ENCODE peak calls at places on chromosomes 5 and 9, in four cellular contexts. T is kidney, V is brain microvascular endothelial cell, Z is astrocyte. M is an unnamed sample.

GRCh38 chr9:71663931-71664459 is 104.3 kb downstream of the CEMIP2 start:
- DNase-seq in T (no peak), V (no peak), Z (peak), M (no peak)

GRCh38 chr5:139878093-139878492 is 82.5 kb downstream of the PSD2 start:
- DNase-seq in T (no peak), V (no peak), Z (no peak), M (no peak)

GRCh38 chr5:179343902-179344300 is 1.4 kb downstream of the ADAMTS2 start:
- DNase-seq in T (peak), V (peak), Z (no peak), M (no peak)

GRCh38 chr5:138065102-138065501 is 18.7 kb upstream of the WNT8A start:
- DNase-seq in T (no peak), V (no peak), Z (no peak), M (no peak)

GRCh38 chr5:142817961-142818431 is 47.8 kb downstream of the ARHGAP26 start:
- DNase-seq in T (no peak), V (no peak), Z (peak), M (no peak)

GRCh38 chr9:14383296-14383695 is 69.4 kb upstream of the NFIB start:
- DNase-seq in T (no peak), V (peak), Z (peak), M (no peak)

GRCh38 chr5:39177629-39177959 is 41.8 kb downstream of the FYB1 start:
- DNase-seq in T (no peak), V (no peak), Z (no peak), M (no peak)

GRCh38 chr5:144230806-144231205 is 60.1 kb downstream of the KCTD16 start:
- DNase-seq in T (no peak), V (no peak), Z (no peak), M (no peak)

GRCh38 chr5:132001647-132002561 is 9.6 kb downstream of the ACSL6 start:
- DNase-seq in T (peak), V (peak), Z (peak), M (no peak)

GRCh38 chr5:67377651-67378050 is 181.1 kb upstream of the CD180 start:
- DNase-seq in T (peak), V (no peak), Z (no peak), M (no peak)

GRCh38 chr5:67372887-67373286 is 176.3 kb upstream of the CD180 start:
- DNase-seq in T (no peak), V (no peak), Z (no peak), M (no peak)

GRCh38 chr5:67373518-67373917 is 176.9 kb upstream of the CD180 start:
- DNase-seq in T (no peak), V (no peak), Z (no peak), M (no peak)

GRCh38 chr5:67374378-67374777 is 177.8 kb upstream of the CD180 start:
- DNase-seq in T (no peak), V (no peak), Z (no peak), M (no peak)

GRCh38 chr5:67375606-67376005 is 179.0 kb upstream of the CD180 start:
- DNase-seq in T (no peak), V (no peak), Z (no peak), M (no peak)
- TF ChIP-seq CTCF in T (no peak), V (peak), Z (no peak), M (no peak)

GRCh38 chr5:171850354-171850947 is 64.8 kb downstream of the SMIM23 start:
- DNase-seq in T (no peak), V (peak), Z (no peak), M (no peak)
- TF ChIP-seq CTCF in T (no peak), V (peak), Z (peak), M (peak)

DNA sequence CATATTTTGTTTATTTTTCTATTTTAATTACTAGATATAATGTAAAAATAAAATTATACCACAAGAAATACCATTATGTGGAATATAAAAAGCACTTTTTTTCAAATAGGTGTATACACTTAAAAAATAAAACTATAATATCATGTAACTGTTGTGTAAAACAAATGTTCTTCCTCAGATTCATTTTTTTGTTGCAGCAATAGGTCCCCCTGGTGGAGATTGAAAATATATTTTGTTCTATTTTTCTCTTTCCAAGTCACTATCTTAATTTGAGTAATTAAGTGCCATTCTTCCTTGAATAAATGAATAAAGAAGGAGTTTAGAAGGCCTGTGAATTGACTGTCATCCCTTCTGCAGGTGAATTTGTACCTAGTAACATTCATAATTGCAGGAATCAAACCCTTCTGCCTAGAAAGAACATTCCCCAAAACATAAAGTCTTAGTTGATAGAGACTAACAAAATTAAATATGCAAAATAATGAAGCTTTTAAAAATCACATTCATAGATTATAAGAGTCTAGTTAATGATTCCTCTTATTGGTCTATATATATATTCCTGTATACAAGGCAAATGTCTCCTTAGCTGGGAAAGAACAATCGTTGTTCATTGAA is 23.4 kb downstream of the CETN3 start:
- DNase-seq in T (no peak), V (no peak), Z (peak), M (no peak)
- TF ChIP-seq CTCF in T (peak), V (peak), Z (peak), M (peak)

GRCh38 chr9:79193506-79194223 is 378.1 kb upstream of the TLE4 start:
- DNase-seq in T (no peak), V (no peak), Z (no peak), M (no peak)
- TF ChIP-seq CTCF in T (no peak), V (no peak), Z (no peak), M (no peak)

DNA sequence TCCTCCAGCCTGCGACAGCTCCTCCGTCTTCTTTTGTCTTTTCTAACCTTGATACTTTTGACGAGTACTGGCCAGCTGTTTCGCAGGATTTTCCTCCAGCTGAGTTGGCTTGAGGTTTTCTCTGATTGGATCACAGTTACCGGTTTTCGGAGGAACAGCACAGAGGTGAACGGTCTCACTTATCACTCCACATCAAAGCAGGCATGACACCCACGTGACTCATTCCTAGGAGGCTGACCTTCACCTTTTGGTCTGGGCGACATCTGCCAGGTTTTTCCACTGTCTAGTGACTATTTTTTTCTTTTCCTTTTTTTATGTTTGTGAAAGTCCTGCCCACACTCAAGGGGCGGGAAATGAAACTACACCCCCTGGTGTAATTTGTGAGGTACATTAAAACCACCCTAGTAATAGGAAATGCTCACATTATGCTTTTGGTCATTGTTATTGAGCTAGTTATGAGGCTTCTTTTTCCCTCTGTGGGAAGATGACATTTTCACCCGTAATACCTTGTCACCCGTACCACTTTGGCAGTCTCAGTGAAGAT is 319.2 kb downstream of the GADD45G start:
- DNase-seq in T (no peak), V (no peak), Z (peak), M (no peak)
- TF ChIP-seq CTCF in T (no peak), V (no peak), Z (peak), M (no peak)

GRCh38 chr9:131744171-131744714 is 4.4 kb upstream of the RAPGEF1 start:
- DNase-seq in T (no peak), V (peak), Z (peak), M (no peak)

GRCh38 chr9:131744715-131745201 is 4.9 kb upstream of the RAPGEF1 start:
- DNase-seq in T (no peak), V (no peak), Z (no peak), M (no peak)

GRCh38 chr9:131748411-131748955 is 8.6 kb upstream of the RAPGEF1 start:
- DNase-seq in T (no peak), V (no peak), Z (no peak), M (no peak)

GRCh38 chr9:131745611-131746010 is 5.7 kb upstream of the RAPGEF1 start:
- DNase-seq in T (no peak), V (no peak), Z (no peak), M (no peak)

DNA sequence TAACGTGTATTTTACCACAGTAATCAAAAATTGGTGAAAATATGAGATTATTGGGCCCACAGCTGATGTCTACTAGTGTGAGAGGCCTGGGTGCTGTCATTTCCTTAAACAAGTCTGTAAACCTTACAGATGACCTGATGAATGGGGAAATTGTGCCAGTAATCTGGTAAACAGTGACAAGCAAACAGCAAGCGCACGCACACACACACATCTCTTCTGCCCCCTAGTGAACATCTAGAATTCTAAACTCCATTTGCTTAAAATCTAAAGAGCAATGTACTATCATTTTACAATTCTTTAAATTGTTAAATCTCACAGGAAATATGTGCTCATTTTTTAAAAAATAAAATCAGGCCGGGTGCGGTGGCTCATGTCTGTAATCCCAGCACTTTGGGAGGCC is 7.5 kb upstream of the RAPGEF1 start:
- DNase-seq in T (no peak), V (peak), Z (peak), M (no peak)
- TF ChIP-seq CTCF in T (peak), V (peak), Z (peak), M (peak)

DNA sequence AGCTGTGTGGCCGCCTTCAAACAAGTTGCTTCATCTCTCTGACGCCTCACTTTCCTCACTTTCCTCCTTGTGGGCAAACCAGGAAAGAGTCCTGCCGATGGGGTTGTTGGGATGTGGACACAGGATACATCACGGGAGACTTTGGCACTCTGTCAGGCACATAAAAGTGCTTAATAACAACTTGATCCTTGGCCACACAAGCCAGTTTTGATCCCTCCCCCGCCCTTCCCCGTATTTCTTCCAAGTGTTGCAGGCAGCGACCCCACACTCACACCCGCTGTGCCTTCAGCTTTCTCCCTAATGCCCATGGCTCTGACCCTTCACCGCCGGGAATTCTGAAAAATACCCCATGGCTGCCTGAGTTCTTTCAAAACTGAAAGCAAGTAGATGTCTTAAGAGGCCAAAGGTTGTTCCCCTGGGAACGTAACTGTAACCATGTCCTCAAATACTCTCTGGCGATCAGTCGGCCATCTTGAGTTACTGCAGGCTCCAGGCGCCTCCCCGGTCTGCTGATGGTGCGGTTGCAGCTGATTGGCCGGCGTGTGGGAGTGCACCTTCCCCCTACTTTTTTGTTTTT is 59.8 kb downstream of the ARHGEF37 start:
- DNase-seq in T (peak), V (peak), Z (no peak), M (no peak)
- TF ChIP-seq CTCF in T (no peak), V (no peak), Z (no peak), M (no peak)

DNA sequence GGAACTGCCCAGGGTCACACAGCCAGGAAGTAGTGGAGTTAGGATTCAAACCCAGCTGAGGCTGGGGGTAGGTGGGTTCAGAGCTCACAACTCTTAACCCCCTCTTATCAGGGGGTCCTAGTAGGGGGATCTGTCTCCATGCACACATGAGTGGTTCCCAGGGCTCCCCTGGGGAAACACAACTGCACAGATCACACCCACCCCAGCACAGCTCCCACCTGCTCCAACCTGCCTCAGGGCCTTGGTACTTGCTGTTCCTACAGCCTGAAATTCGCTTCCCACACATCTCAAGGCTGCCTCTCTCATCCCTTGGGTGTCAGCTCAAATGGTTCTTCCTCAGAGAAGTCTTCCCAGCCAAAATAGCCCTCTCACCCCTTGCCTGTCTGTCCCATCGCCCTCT is 4.8 kb downstream of the SNCB start:
- DNase-seq in T (no peak), V (no peak), Z (no peak), M (no peak)
- TF ChIP-seq CTCF in T (no peak), V (no peak), Z (no peak), M (no peak)

GRCh38 chr9:90893706-90894105 is 92.1 kb downstream of the SYK start:
- DNase-seq in T (no peak), V (no peak), Z (no peak), M (peak)

GRCh38 chr9:90898229-90898628 is 96.6 kb downstream of the SYK start:
- DNase-seq in T (no peak), V (no peak), Z (no peak), M (no peak)

GRCh38 chr9:90895786-90896185 is 94.2 kb downstream of the SYK start:
- DNase-seq in T (no peak), V (no peak), Z (no peak), M (no peak)

GRCh38 chr9:90896231-90896630 is 94.6 kb downstream of the SYK start:
- DNase-seq in T (no peak), V (no peak), Z (no peak), M (no peak)

DNA sequence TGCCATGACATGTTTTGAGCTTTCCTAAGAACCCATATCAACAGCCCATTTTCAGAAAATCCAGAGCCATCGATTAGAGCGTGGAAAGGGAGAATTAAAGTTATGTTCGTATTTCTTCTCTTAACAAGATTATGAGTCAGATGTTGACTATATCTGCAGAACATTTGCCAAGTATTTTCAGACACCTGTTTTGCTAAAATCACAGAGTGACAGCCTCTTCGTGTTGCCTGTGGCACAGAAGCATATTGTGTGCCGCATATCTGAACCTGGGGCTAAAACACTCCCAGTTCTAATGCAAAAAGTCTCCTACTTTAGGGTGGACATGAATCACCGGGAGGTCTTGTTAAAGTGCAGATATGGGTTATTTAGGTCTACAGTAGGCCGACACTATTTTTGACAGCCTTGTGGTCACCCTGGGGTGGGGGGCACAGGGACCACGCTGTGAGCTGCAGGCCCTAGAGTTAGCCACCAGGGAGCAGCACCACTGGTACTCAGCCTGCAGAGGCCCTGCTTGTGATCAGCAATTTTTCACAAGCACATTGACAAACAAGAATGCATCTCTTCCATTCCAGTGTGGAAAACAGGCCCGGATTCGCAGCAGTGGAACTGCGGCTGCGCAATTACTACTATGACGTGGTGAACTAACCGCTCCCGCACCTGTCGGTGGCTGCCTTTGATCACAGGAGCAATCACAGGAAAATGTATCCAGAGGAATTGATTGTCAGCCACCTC is 93.5 kb downstream of the SYK start:
- DNase-seq in T (no peak), V (no peak), Z (no peak), M (no peak)
- TF ChIP-seq CTCF in T (peak), V (peak), Z (peak), M (peak)